ENCODE peak calls at places on chromosome 7, in four cellular contexts. G is DND-41, D is HCT116, F is PC-3. X is an unnamed sample.

GRCh38 chr7:154777023-154777422 is 225.9 kb downstream of the PAXIP1 start:
- DNase-seq in G (peak), D (peak), F (no peak), X (no peak)

GRCh38 chr7:104980969-104981670 is 32.9 kb upstream of the KMT2E start:
- DNase-seq in G (no peak), D (peak), F (peak), X (peak)

GRCh38 chr7:23653942-23654341 is 26.1 kb upstream of the FAM221A start:
- DNase-seq in G (no peak), D (no peak), F (no peak), X (no peak)

GRCh38 chr7:12287886-12288285 is 76.8 kb downstream of the TMEM106B start:
- DNase-seq in G (no peak), D (no peak), F (no peak), X (no peak)

GRCh38 chr7:23017303-23017702 is 3.4 kb upstream of the HYCC1 start:
- DNase-seq in G (no peak), D (no peak), F (no peak), X (peak)

GRCh38 chr7:150420242-150420641 is 30.2 kb upstream of the GIMAP8 start:
- DNase-seq in G (no peak), D (no peak), F (no peak), X (no peak)

GRCh38 chr7:139720705-139721231 is 57.0 kb downstream of the HIPK2 start:
- DNase-seq in G (no peak), D (no peak), F (peak), X (no peak)

GRCh38 chr7:55546826-55547225 is 25.5 kb downstream of the VOPP1 start:
- DNase-seq in G (no peak), D (peak), F (peak), X (no peak)

GRCh38 chr7:40646717-40647116 is 511.9 kb downstream of the SUGCT start:
- DNase-seq in G (no peak), D (no peak), F (no peak), X (no peak)

GRCh38 chr7:24283900-24284698 is at the start of gene NPY:
- DNase-seq in G (no peak), D (no peak), F (no peak), X (no peak)

GRCh38 chr7:52735656-52736055 is 299.8 kb upstream of the POM121L12 start:
- DNase-seq in G (no peak), D (no peak), F (no peak), X (no peak)

GRCh38 chr7:95213809-95214492 is 110.4 kb downstream of the PON1 start:
- DNase-seq in G (no peak), D (no peak), F (no peak), X (no peak)

GRCh38 chr7:92808006-92808405 is 28.4 kb downstream of the CDK6 start:
- DNase-seq in G (no peak), D (no peak), F (no peak), X (no peak)

GRCh38 chr7:28052933-28053332 is 127.7 kb downstream of the JAZF1 start:
- DNase-seq in G (no peak), D (no peak), F (no peak), X (no peak)

GRCh38 chr7:154913645-154914579 is 89.0 kb downstream of the PAXIP1 start:
- DNase-seq in G (peak), D (peak), F (peak), X (peak)

GRCh38 chr7:31120800-31121513 is 68.8 kb downstream of the ADCYAP1R1 start:
- DNase-seq in G (no peak), D (no peak), F (no peak), X (no peak)

GRCh38 chr7:45657136-45657889 is 83.1 kb downstream of the ADCY1 start:
- DNase-seq in G (no peak), D (no peak), F (no peak), X (no peak)

GRCh38 chr7:143975617-143976016 is 21.0 kb downstream of the OR2F1 start:
- DNase-seq in G (no peak), D (peak), F (no peak), X (no peak)

GRCh38 chr7:94392391-94392782 is 2.3 kb upstream of the COL1A2 start:
- DNase-seq in G (no peak), D (no peak), F (no peak), X (no peak)

GRCh38 chr7:93622036-93622714 is 47.7 kb upstream of the CALCR start:
- DNase-seq in G (no peak), D (peak), F (peak), X (peak)

GRCh38 chr7:29408841-29409243 is 154.8 kb upstream of the PRR15 start:
- DNase-seq in G (peak), D (peak), F (peak), X (peak)

GRCh38 chr7:155965010-155965409 is 152.7 kb upstream of the SHH start:
- DNase-seq in G (no peak), D (peak), F (peak), X (no peak)

GRCh38 chr7:44625899-44626511 is 19.6 kb downstream of the OGDH start:
- DNase-seq in G (no peak), D (no peak), F (no peak), X (no peak)

GRCh38 chr7:99557940-99558305 is 519 bp upstream of the ZNF655 start:
- DNase-seq in G (no peak), D (no peak), F (no peak), X (peak)

GRCh38 chr7:33547880-33548279 is 357.5 kb upstream of the BMPER start:
- DNase-seq in G (no peak), D (no peak), F (no peak), X (no peak)

GRCh38 chr7:102287465-102288146 is 938 bp downstream of the SH2B2 start:
- DNase-seq in G (no peak), D (no peak), F (peak), X (peak)

GRCh38 chr7:143492799-143493568 is 15.3 kb downstream of the TAS2R41 start:
- DNase-seq in G (no peak), D (no peak), F (no peak), X (no peak)

GRCh38 chr7:55140221-55140980 is 121.6 kb downstream of the EGFR start:
- DNase-seq in G (no peak), D (no peak), F (no peak), X (no peak)

GRCh38 chr7:90763108-90763507 is 167.0 kb downstream of the CDK14 start:
- DNase-seq in G (no peak), D (no peak), F (no peak), X (no peak)

GRCh38 chr7:100971111-100972001 is 2.0 kb downstream of the MUC12 start:
- DNase-seq in G (no peak), D (no peak), F (no peak), X (no peak)
- H3K4me3 ChIP-seq in G (no peak), D (no peak), F (no peak), X (no peak)

GRCh38 chr7:76069238-76069638 is 21.3 kb downstream of the MDH2 start:
- DNase-seq in G (no peak), D (peak), F (peak), X (no peak)
- TF ChIP-seq CTCF in G (peak), D (peak), F (peak), X (no peak)

GRCh38 chr7:74256446-74257408 is 2.5 kb upstream of the RFC2 start:
- DNase-seq in G (no peak), D (no peak), F (no peak), X (no peak)
- H2AFZ ChIP-seq in G (no peak), D (no peak), F (no peak), X (peak)

GRCh38 chr7:97025983-97026704 is 1.5 kb upstream of the DLX5 start:
- DNase-seq in G (no peak), D (no peak), F (no peak), X (no peak)
- H3K4me3 ChIP-seq in G (no peak), D (no peak), F (no peak), X (no peak)

GRCh38 chr7:4361774-4362173 is 320.3 kb upstream of the FOXK1 start:
- DNase-seq in G (no peak), D (no peak), F (no peak), X (no peak)
- TF ChIP-seq CTCF in G (no peak), D (no peak), F (no peak), X (no peak)

DNA sequence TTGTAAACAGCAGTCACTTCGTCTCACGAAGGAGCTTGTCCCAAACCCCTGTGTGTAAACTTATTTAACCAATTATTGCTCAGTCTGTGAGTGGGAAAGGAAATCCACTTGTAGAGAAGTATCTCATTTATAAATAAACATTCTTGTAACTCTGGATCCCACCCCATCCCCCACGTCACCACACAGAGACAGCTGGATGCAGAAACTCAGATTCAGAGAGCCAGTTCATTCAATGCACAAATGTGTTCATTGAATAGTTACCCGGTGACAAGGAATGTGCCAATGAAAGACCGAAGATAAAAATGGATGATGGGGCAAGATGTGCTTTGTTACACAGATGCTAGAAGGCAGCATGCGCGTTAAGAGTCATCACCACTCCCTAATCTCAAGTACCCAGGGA is 8.3 kb upstream of the OCM start:
- DNase-seq in G (no peak), D (no peak), F (no peak), X (no peak)
- H2AFZ ChIP-seq in G (no peak), D (no peak), F (no peak), X (no peak)

DNA sequence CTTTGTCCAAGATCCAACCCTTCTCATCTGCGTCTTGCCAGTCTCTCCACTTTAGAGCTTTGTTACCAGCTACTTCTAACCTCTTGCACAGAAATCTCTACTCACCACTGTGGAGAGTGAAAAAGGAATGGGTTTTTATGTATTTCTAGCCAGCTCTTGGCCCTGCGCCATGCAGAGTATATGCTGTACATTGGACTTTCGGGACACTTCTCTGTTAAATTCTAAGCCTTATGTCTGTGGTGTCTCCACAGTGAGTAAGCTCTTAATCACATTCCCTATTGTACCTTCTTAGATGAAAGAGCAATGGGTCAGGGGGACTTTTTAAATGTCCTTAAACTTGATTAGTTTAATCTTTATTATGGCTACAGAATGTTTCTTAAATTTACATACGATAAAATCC is 253.0 kb upstream of the C7orf33 start:
- DNase-seq in G (no peak), D (no peak), F (peak), X (no peak)
- H3K4me3 ChIP-seq in G (no peak), D (no peak), F (no peak), X (no peak)